ENCODE peak calls at places on chromosomes 3 and 15, in nine cellular contexts. Q is cardiac muscle cell; R is left lung; J is pancreas; M is CD8-positive, alpha-beta T cell; F is neural crest cell; K is fibroblast of the aortic adventitia; S is coronary artery; D is H9. V is an unnamed sample.

GRCh38 chr15:35194296-35194695 is 109.2 kb upstream of the NANOGP8 start:
- DNase-seq in Q (peak; percentile 15), R (no peak), J (no peak), M (no peak), F (no peak), K (no peak), S (no peak), D (no peak), V (no peak)

GRCh38 chr15:70094690-70095311 is 2.9 kb downstream of the TLE3 start:
- DNase-seq in Q (peak; percentile 50), R (no peak), J (no peak), M (peak; percentile 58), F (no peak), K (no peak), S (no peak), D (no peak), V (no peak)

GRCh38 chr3:111882799-111883198 is 23.7 kb downstream of the PHLDB2 start:
- DNase-seq in Q (no peak), R (no peak), J (no peak), M (no peak), F (no peak), K (no peak), S (no peak), D (no peak), V (no peak)

GRCh38 chr15:31328425-31328998 is 1.9 kb downstream of the KLF13 start:
- DNase-seq in Q (no peak), R (peak; percentile 49), J (no peak), M (peak; percentile 80), F (no peak), K (no peak), S (no peak), D (no peak), V (no peak)

GRCh38 chr3:107242579-107242978 is 134.7 kb upstream of the CCDC54 start:
- DNase-seq in Q (no peak), R (no peak), J (no peak), M (no peak), F (no peak), K (no peak), S (no peak), D (no peak), V (no peak)

GRCh38 chr3:131163-131889 is 65.2 kb upstream of the CHL1 start:
- DNase-seq in Q (no peak), R (no peak), J (no peak), M (no peak), F (no peak), K (no peak), S (no peak), D (no peak), V (no peak)

GRCh38 chr15:82165948-82166376 is 96.6 kb downstream of the EFL1 start:
- DNase-seq in Q (peak; percentile 21), R (no peak), J (no peak), M (no peak), F (no peak), K (no peak), S (no peak), D (no peak), V (no peak)

GRCh38 chr3:72299823-72300222 is 514.9 kb upstream of the PROK2 start:
- DNase-seq in Q (no peak), R (no peak), J (no peak), M (no peak), F (no peak), K (peak; percentile 13), S (no peak), D (no peak), V (no peak)

GRCh38 chr3:31532587-31533168 is at the start of gene STT3B:
- DNase-seq in Q (peak; percentile 90), R (peak; percentile 90), J (peak; percentile 78), M (peak; percentile 90), F (peak; percentile 63), K (peak; percentile 75), S (no peak), D (peak; percentile 78), V (no peak)

GRCh38 chr3:31531992-31532586 is 636 bp upstream of the STT3B start:
- DNase-seq in Q (peak; percentile 100), R (peak; percentile 99), J (peak; percentile 99), M (peak; percentile 99), F (peak; percentile 97), K (peak; percentile 98), S (peak; percentile 99), D (peak; percentile 99), V (peak; percentile 98)

GRCh38 chr3:31530039-31530983 is 2.4 kb upstream of the STT3B start:
- DNase-seq in Q (no peak), R (no peak), J (no peak), M (no peak), F (no peak), K (no peak), S (no peak), D (no peak), V (no peak)

GRCh38 chr3:31533169-31533870 is 595 bp downstream of the STT3B start:
- DNase-seq in Q (peak; percentile 27), R (peak; percentile 64), J (peak; percentile 44), M (peak; percentile 68), F (peak; percentile 39), K (no peak), S (peak; percentile 78), D (peak; percentile 40), V (peak; percentile 36)

GRCh38 chr3:31531465-31531991 is 1.2 kb upstream of the STT3B start:
- DNase-seq in Q (no peak), R (no peak), J (no peak), M (no peak), F (no peak), K (no peak), S (no peak), D (no peak), V (no peak)
- TF ChIP-seq CTCF in Q (peak; percentile 36), R (no peak), J (no peak), M (peak; percentile 20), F (peak; percentile 43), K (peak; percentile 47), S (no peak), D (peak; percentile 38), V (no peak)

GRCh38 chr3:138935505-138935863 is 11.5 kb downstream of the FOXL2 start:
- DNase-seq in Q (no peak), R (no peak), J (no peak), M (no peak), F (no peak), K (no peak), S (no peak), D (no peak), V (no peak)
- TF ChIP-seq CTCF in Q (no peak), R (no peak), J (no peak), M (no peak), F (no peak), K (no peak), S (no peak), D (no peak), V (no peak)

GRCh38 chr3:194514626-194515025 is 27.8 kb upstream of the ATP13A3 start:
- DNase-seq in Q (no peak), R (no peak), J (no peak), M (no peak), F (no peak), K (no peak), S (peak; percentile 1), D (no peak), V (no peak)
- TF ChIP-seq CTCF in Q (no peak), R (no peak), J (no peak), M (no peak), F (no peak), K (no peak), S (no peak), D (peak; percentile 47), V (no peak)

DNA sequence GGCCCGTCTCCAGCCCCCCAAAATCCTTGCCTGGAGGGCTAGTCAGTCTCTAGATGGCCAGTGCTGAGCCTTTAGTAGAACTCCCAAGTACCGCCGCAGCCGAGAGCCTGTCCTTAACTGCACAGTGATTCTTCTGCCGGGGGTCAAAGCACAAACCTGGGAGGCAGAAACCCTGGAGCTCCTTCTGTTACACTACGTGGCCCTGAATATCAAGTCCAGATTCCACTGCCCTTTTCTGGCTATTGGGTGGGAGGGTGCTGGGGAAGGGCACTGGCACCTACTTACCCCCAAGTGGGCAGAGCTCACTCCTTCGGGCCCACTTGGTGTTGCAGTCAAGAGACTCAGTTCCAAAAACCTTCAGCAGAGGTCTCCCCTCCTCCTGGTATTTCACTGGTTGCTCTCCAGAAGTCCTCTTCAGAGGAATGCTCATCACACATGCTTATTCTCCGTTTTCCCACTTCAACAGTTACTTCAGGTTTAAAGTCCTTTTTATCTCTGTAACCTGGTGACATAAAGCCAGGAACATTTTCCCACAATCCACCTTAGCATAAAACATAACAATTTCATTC is 10.8 kb downstream of the PDHB start:
- DNase-seq in Q (peak; percentile 52), R (no peak), J (no peak), M (no peak), F (no peak), K (peak; percentile 36), S (no peak), D (no peak), V (no peak)
- TF ChIP-seq CTCF in Q (peak; percentile 38), R (no peak), J (no peak), M (no peak), F (peak; percentile 25), K (peak; percentile 29), S (no peak), D (peak; percentile 51), V (no peak)

DNA sequence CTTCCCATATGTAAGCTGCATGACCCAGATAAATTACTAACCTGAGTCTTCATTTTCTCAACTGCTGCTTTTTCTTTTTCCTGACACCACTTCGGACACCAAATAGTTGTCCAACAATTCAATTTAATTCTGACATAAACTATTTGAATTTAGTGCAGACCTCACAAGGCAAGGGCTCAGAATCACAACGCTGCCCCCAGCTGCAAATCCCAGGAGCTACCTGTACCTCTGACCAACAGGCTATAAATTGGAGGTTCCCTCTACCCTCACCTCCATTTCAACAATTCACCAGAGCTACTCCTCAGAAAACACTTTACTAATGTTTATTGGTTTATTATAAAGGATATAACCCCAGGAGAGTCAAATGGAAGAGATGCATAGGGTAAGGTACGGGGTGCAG is 737.6 kb downstream of the NTRK3 start:
- DNase-seq in Q (no peak), R (no peak), J (no peak), M (no peak), F (no peak), K (no peak), S (no peak), D (no peak), V (no peak)
- TF ChIP-seq CTCF in Q (no peak), R (no peak), J (no peak), M (no peak), F (no peak), K (no peak), S (no peak), D (peak; percentile 47), V (no peak)

DNA sequence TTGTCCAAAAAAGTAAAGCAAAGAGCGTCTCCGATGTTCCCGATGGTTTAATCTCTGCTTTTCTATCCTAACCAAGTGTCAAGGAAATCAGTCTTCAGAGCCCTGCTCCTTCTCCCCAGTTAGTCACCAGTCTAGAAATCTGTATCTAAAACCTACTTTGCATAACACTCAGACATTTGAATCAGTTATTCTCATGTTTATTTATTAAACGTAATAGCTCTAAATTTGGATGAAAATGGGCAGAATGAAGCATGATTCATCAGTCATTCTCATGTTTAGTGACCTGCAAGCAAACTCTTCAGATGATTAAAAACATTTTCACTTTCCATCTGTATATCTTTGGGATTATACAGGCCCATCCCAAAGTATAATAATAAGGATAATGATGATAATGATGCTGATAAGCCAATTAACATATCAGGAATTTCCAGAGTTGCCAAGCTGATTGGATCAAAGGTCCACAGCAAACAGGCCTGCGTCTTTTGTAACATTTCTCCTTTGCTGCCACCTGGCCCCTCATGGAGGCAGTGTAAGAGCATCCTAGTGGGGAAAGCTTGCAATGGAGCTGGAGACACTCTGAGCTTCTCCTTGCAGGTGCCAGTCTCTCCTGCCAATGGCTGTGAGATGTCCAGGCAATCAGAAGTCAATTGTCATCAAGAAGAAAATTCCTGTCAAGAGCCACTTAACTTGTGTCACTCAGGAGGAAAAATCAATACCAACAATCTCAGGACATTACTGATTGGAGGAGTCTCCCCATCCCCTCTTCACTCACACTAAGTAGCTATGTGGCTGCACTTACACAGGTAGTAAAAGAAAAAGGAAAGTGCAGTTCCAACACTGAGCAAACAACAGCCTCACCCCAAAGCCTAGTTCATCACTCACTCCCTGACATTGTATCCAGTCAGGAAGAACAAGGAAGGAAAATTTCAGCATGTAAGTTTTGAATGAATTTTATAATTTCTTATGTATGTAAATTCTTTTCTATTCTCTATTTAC is 273.7 kb downstream of the IGSF11 start:
- DNase-seq in Q (no peak), R (no peak), J (no peak), M (no peak), F (no peak), K (no peak), S (no peak), D (peak; percentile 67), V (no peak)
- TF ChIP-seq CTCF in Q (no peak), R (no peak), J (no peak), M (no peak), F (peak; percentile 21), K (no peak), S (no peak), D (peak; percentile 60), V (no peak)